ENCODE peak calls at places on chromosomes 5 and 9, in eight cellular contexts. W, G, L, F, U, I, P and B are unnamed samples. For H3K4me1, the result is how much of the 10 kb centered on the place peaks cover.

GRCh38 chr5:177427211-177427822 is 841 bp downstream of the GRK6 start:
- DNase-seq in I (no peak), F (peak), W (peak), L (peak), P (no peak), U (no peak), G (peak), B (peak)

GRCh38 chr9:102507044-102507687 is 488.0 kb upstream of the CYLC2 start:
- DNase-seq in G (no peak), L (no peak), U (no peak), F (no peak), I (no peak), P (no peak), W (no peak), B (no peak)

GRCh38 chr5:40578501-40579451 is 100.9 kb upstream of the PTGER4 start:
- DNase-seq in U (no peak), L (no peak), P (no peak), G (no peak), I (peak), F (no peak), W (peak), B (peak)

GRCh38 chr5:9716838-9717281 is 86.7 kb upstream of the TAS2R1 start:
- DNase-seq in F (no peak), P (no peak), W (peak), L (peak), I (no peak), U (no peak), G (peak), B (peak)

GRCh38 chr9:130128251-130128650 is 44.0 kb upstream of the NCS1 start:
- DNase-seq in G (peak), U (no peak), L (no peak), F (no peak), I (no peak), P (no peak), W (no peak), B (no peak)

GRCh38 chr9:129416831-129417604 is 203.9 kb downstream of the C9orf50 start:
- DNase-seq in F (no peak), U (no peak), I (no peak), G (no peak), L (peak), P (no peak), W (no peak), B (no peak)

GRCh38 chr5:169162407-169162806 is 138.5 kb downstream of the SLIT3 start:
- DNase-seq in U (no peak), W (peak), I (no peak), G (peak), F (no peak), L (no peak), P (no peak), B (peak)

GRCh38 chr9:36623280-36623679 is 50.6 kb downstream of the MELK start:
- DNase-seq in P (no peak), W (peak), F (no peak), I (no peak), G (no peak), L (no peak), U (no peak), B (peak)

GRCh38 chr5:527646-528591 is 3.7 kb upstream of the SLC9A3 start:
- DNase-seq in W (no peak), G (no peak), P (no peak), F (no peak), U (no peak), L (no peak), I (peak), B (no peak)

GRCh38 chr9:116491219-116491618 is 195.9 kb upstream of the TRIM32 start:
- DNase-seq in W (no peak), G (no peak), U (no peak), I (no peak), F (no peak), L (no peak), P (no peak), B (no peak)

DNA sequence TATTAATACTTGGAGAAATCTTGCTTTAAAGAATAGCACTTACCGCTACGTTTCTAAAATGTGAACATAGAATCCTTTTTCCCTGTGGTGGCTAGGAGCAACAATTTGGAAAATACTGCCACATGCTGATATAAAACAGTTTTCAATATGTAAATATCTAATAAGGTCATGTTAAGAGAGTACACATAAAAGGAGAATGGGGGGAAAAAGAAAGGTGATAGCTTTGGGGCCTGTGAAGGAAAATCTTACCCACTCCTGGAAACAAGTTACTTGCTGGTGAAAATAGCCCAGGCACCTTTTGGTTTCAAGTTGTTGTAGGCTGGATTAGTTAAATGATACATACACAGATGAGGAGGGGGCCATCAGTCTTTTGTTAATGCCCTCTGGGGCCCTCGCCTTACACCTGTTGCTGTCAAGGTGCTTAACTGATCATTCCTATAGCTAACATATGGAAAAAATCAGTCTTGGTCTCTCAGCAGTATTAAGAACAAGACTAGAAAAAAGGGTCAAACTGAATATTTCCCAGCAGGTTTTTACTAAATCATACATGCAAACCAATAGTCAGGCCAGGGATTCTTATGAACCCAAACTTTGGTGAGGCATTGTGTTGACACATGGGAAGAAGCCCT is 24.1 kb downstream of the FYB1 start:
- DNase-seq in L (peak), P (no peak), I (no peak), G (no peak), F (no peak), W (peak), U (no peak), B (no peak)
- H3K4me1 ChIP-seq in L (under half), P (under half), I (half or more), G (under half), F (under half), W (under half), U (under half), B (under half)

GRCh38 chr5:135154197-135154596 is 120.2 kb upstream of the PITX1 start:
- DNase-seq in G (no peak), P (no peak), L (no peak), U (no peak), W (peak), I (no peak), F (no peak), B (peak)

GRCh38 chr5:135154961-135155360 is 120.9 kb upstream of the PITX1 start:
- DNase-seq in F (no peak), G (no peak), U (no peak), W (no peak), P (no peak), L (no peak), I (no peak), B (no peak)

GRCh38 chr5:135156715-135157404 is 122.8 kb upstream of the PITX1 start:
- DNase-seq in U (no peak), G (no peak), L (no peak), W (no peak), F (no peak), I (no peak), P (no peak), B (no peak)

GRCh38 chr5:135156337-135156714 is 122.3 kb upstream of the PITX1 start:
- DNase-seq in W (no peak), L (no peak), U (no peak), I (no peak), P (no peak), G (no peak), F (no peak), B (no peak)

DNA sequence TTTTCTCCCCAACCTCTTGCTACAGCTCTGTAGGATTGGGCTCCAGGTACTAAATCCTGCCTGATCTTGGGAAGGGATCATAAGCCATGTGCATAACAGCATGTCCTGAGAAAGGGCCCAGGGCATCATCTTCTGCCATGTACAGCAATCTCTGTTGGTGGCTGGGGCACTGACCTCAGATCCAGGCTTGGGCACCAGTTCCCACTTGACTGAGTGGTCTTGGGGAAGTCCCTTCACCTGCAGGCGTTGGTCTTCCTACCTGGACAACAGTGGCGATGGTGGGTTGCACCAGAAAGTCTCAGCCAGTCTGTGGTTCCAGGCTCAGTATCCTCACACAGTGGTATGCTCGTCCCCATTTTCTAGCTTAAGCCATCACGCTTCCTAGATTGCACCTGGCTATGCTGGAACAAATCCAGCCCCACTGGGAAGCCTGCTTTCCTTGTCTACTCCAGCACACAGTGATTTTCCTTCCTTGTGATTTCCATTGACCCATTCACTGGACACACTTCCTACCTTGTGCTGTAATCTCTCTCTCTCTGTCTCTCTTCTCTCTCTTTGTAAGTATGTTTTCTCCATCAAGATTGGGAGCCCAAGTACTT is 121.7 kb upstream of the PITX1 start:
- DNase-seq in P (no peak), U (no peak), L (no peak), G (no peak), I (no peak), F (no peak), W (no peak), B (no peak)
- H3K4me1 ChIP-seq in P (under half), U (under half), L (under half), G (under half), I (under half), F (under half), W (under half), B (under half)

DNA sequence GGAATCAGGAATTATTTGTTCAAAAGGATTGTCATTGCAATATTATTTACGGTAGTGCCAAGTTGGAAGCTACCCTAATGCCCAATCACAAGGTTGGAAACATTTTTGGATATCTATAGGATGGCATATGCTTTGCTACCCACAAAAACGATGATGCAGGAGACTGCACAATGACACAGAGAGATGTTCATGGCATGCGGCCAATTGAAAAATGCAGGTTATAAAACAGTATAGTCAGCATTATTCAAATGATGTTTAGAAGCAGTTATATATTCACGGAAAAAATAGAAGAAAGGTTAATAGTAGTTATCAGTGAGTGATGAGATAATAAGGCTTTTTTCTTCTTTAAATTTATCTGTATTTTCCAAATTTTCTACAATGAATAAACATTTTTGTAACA is 5.9 kb upstream of the ACSL6 start:
- DNase-seq in P (no peak), F (no peak), W (no peak), L (no peak), I (no peak), U (no peak), G (no peak), B (no peak)
- H3K4me1 ChIP-seq in P (under half), F (under half), W (under half), L (under half), I (under half), U (under half), G (under half), B (under half)

GRCh38 chr5:41869150-41869738 is 981 bp downstream of the OXCT1 start:
- DNase-seq in W (peak), P (peak), L (peak), I (peak), G (no peak), U (no peak), F (peak), B (no peak)

GRCh38 chr5:41874512-41875060 is 4.4 kb upstream of the OXCT1 start:
- DNase-seq in L (no peak), I (no peak), P (no peak), W (no peak), U (no peak), F (no peak), G (no peak), B (no peak)

GRCh38 chr5:41870621-41871048 is 410 bp upstream of the OXCT1 start:
- DNase-seq in G (no peak), F (no peak), I (no peak), U (no peak), P (peak), W (no peak), L (peak), B (no peak)

GRCh38 chr5:41871866-41872265 is 1.6 kb upstream of the OXCT1 start:
- DNase-seq in P (peak), I (peak), U (no peak), W (peak), G (peak), L (peak), F (peak), B (no peak)

DNA sequence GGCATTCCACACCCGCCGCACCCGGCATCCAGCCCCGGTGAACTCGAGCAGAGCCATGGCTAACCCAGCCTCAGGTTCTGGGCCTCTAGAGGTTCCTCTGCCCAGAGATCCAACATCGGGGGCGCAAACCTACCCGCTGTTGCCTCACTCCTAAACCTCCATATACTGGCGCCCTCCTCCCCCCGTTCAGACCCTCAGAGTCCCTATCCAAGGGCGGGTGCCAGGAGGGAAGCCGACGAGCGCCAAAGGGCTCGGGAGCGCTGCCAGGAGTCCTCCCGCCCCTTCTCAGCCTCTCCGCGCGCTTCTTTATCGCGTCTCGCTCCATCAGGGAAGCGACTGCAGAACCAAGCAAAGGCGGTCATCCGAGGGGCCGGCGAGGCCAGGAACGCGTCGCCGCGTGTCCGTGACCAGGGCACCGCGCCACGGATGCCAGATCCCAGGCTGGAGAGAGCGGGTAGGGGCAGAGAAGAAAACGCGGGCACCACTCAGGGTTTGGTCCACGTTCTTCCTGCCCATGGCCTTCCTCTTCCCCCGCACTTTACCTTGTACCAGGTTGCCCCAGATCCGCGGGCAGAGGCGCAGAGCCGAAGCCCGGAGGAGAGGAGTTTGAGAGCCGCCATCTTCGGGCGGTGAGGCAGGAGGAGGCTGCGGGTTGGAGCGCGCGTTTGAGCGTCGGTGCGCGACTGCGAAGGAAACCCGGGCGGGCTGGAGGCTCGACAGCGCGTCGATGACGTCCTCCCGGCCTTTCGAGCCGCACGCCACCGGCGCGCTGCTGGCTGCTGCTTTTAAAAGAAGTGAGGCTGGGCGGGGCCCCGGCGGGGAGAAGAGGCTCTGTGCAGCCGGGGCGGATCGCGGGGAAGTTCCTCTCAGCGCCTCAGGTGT is at the start of gene OXCT1:
- DNase-seq in I (peak), W (peak), P (peak), L (peak), G (peak), F (peak), U (peak), B (peak)
- H3K4me1 ChIP-seq in I (under half), W (under half), P (under half), L (under half), G (under half), F (under half), U (under half), B (under half)

DNA sequence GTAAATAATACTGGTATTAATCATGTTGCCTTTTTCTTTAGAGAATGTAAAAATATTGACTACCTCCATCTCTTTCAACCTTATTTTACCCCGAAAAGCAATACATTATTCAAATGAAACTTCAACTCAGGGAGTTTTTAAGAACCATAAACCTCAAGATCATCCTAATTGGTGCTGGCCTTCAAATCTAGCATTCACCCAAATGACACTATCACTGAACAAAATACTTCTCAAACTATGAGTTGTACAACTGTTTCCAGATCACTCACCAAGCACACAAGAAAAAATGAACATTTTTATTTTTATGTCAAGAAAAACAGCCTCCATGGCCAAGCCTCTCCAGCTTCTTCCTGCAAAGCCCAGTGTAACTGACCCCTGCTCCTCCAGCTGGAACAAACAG is 21.3 kb downstream of the AUH start:
- DNase-seq in P (no peak), G (no peak), L (no peak), W (no peak), F (no peak), U (no peak), I (no peak), B (no peak)
- H3K4me1 ChIP-seq in P (under half), G (under half), L (under half), W (under half), F (under half), U (under half), I (under half), B (under half)